ENCODE peak calls at places on chromosomes 11 and 22, in six cellular contexts. B is amniotic stem cell; Y is T47D; O is LoVo; R is Caki2; D is stimulated activated CD4-positive, alpha-beta T cell treated with anti-CD3 and anti-CD28 coated beads, Interleukin-1b, Interleukin-23, amount 100 ng/mL, for 1 hour. V is an unnamed sample.

GRCh38 chr11:22761066-22761465 is 68.5 kb downstream of the SVIP start:
- DNase-seq in B (no peak), Y (no peak), O (no peak), R (no peak), D (no peak), V (no peak)

GRCh38 chr11:8729837-8730696 is 47.5 kb downstream of the RPL27A start:
- DNase-seq in B (no peak), Y (no peak), O (no peak), R (no peak), D (no peak), V (no peak)

GRCh38 chr11:77884186-77884828 is 63.4 kb downstream of the AAMDC start:
- DNase-seq in B (no peak), Y (no peak), O (no peak), R (no peak), D (no peak), V (no peak)

GRCh38 chr11:1832181-1832988 is 2.4 kb upstream of the SYT8 start:
- DNase-seq in B (no peak), Y (peak; percentile 65), O (peak; percentile 40), R (peak; percentile 45), D (peak; percentile 26), V (no peak)

GRCh38 chr11:128407962-128408361 is 179.4 kb downstream of the ETS1 start:
- DNase-seq in B (peak; percentile 67), Y (no peak), O (no peak), R (no peak), D (no peak), V (peak; percentile 45)

GRCh38 chr11:74000770-74001169 is 8.1 kb downstream of the UCP3 start:
- DNase-seq in B (no peak), Y (no peak), O (no peak), R (no peak), D (no peak), V (no peak)

GRCh38 chr22:23700706-23701105 is 9.9 kb downstream of the RGL4 start:
- DNase-seq in B (no peak), Y (no peak), O (no peak), R (no peak), D (no peak), V (no peak)

GRCh38 chr11:8100151-8100550 is 19.1 kb downstream of the TUB start:
- DNase-seq in B (no peak), Y (no peak), O (no peak), R (no peak), D (no peak), V (no peak)

GRCh38 chr11:73387594-73388021 is 11.4 kb downstream of the RELT start:
- DNase-seq in B (no peak), Y (no peak), O (no peak), R (no peak), D (no peak), V (no peak)

GRCh38 chr11:84800755-84801346 is 826.3 kb downstream of the DLG2 start:
- DNase-seq in B (peak; percentile 14), Y (peak; percentile 74), O (no peak), R (no peak), D (no peak), V (peak; percentile 27)

V was measured in H4.